ENCODE peak calls at places on chromosomes 2 and 18, in four cellular contexts. One of them, this sample, is unnamed.

GRCh38 chr2:44362207-44363015 is 664 bp downstream of the CAMKMT start:
- DNase-seq in K562: peak
- DNase-seq in HEK293T: peak
- DNase-seq in HepG2: peak
- DNase-seq in this sample: peak

GRCh38 chr2:170502400-170503135 is 212.6 kb upstream of the SP5 start:
- DNase-seq in K562: no peak
- DNase-seq in HEK293T: no peak
- DNase-seq in HepG2: no peak
- DNase-seq in this sample: no peak

GRCh38 chr2:45283764-45284620 is 274.7 kb upstream of the SIX2 start:
- DNase-seq in K562: no peak
- DNase-seq in HEK293T: peak
- DNase-seq in HepG2: no peak
- DNase-seq in this sample: no peak

GRCh38 chr2:37389984-37390765 is 45.7 kb downstream of the QPCT start:
- DNase-seq in K562: peak
- DNase-seq in HEK293T: no peak
- DNase-seq in HepG2: peak
- DNase-seq in this sample: no peak

GRCh38 chr18:11159844-11160243 is 10.5 kb upstream of the PIEZO2 start:
- DNase-seq in K562: no peak
- DNase-seq in HEK293T: no peak
- DNase-seq in HepG2: no peak
- DNase-seq in this sample: no peak

GRCh38 chr2:73970850-73971471 is 13.7 kb upstream of the TET3 start:
- DNase-seq in K562: peak
- DNase-seq in HEK293T: no peak
- DNase-seq in HepG2: peak
- DNase-seq in this sample: peak

GRCh38 chr2:85501244-85501643 is 37.7 kb upstream of the MAT2A start:
- DNase-seq in K562: peak
- DNase-seq in HEK293T: no peak
- DNase-seq in HepG2: peak
- DNase-seq in this sample: peak

GRCh38 chr18:39751161-39751560 is 2185.6 kb upstream of the CELF4 start:
- DNase-seq in K562: no peak
- DNase-seq in HEK293T: no peak
- DNase-seq in HepG2: no peak
- DNase-seq in this sample: no peak

GRCh38 chr18:24535831-24536230 is 75.4 kb downstream of the HRH4 start:
- DNase-seq in K562: no peak
- DNase-seq in HEK293T: no peak
- DNase-seq in HepG2: no peak
- DNase-seq in this sample: no peak

GRCh38 chr2:54149623-54150501 is 34.4 kb downstream of the ACYP2 start:
- DNase-seq in K562: no peak
- DNase-seq in HEK293T: no peak
- DNase-seq in HepG2: no peak
- DNase-seq in this sample: no peak

GRCh38 chr18:56026505-56026904 is 438.5 kb upstream of the TCF4 start:
- DNase-seq in K562: no peak
- DNase-seq in HEK293T: no peak
- DNase-seq in HepG2: no peak
- DNase-seq in this sample: no peak

DNA sequence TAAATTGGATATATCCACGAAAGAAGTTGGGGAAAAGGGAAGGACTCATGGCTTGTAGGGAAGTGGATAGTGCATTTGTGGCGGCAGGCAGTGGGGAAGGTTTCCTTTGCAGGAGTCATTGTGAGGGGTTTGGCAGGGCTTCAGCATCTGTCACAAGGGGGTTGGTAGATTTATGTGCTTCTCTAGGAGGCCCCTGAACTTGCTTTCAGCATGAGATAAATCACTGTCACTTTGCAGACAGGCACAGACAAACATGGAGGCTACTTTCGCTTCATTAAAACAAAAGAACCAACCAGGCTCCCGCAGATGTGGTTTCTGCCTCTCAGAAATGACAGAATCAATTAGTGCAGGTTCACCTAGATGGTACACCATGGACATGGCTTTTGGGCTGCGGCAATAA is 340.7 kb downstream of the TGIF1 start:
- DNase-seq in K562: no peak
- DNase-seq in HEK293T: no peak
- DNase-seq in HepG2: no peak
- DNase-seq in this sample: no peak
- TF ChIP-seq ELF4 in K562: no peak
- TF ChIP-seq ELF4 in HEK293T: no peak
- TF ChIP-seq ELF4 in HepG2: no peak
- TF ChIP-seq ELF4 in this sample: no peak

GRCh38 chr2:234395801-234396478 is 100.9 kb downstream of the ARL4C start:
- DNase-seq in K562: no peak
- DNase-seq in HEK293T: no peak
- DNase-seq in HepG2: no peak
- DNase-seq in this sample: no peak
- TF ChIP-seq ELF4 in K562: no peak
- TF ChIP-seq ELF4 in HEK293T: no peak
- TF ChIP-seq ELF4 in HepG2: no peak
- TF ChIP-seq ELF4 in this sample: no peak

GRCh38 chr2:71784734-71785549 is 331.6 kb downstream of the DYSF start:
- DNase-seq in K562: no peak
- DNase-seq in HEK293T: no peak
- DNase-seq in HepG2: peak
- DNase-seq in this sample: no peak
- TF ChIP-seq ELF4 in K562: no peak
- TF ChIP-seq ELF4 in HEK293T: no peak
- TF ChIP-seq ELF4 in HepG2: no peak
- TF ChIP-seq ELF4 in this sample: no peak

DNA sequence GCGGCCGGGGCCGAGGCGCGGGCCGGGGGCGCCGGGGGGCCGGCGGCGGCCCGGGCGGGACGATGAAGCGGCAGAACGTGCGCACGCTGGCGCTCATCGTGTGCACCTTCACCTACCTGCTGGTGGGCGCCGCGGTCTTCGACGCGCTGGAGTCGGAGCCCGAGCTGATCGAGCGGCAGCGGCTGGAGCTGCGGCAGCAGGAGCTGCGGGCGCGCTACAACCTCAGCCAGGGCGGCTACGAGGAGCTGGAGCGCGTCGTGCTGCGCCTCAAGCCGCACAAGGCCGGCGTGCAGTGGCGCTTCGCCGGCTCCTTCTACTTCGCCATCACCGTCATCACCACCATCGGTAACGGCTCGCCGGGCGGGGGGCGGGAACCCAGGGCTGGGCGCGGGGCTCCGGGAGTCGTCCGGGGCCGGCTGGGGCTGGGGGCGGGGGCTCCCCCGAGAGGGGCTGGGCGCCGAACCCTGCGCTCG is 328 bp downstream of the KCNK3 start:
- DNase-seq in K562: no peak
- DNase-seq in HEK293T: peak
- DNase-seq in HepG2: no peak
- DNase-seq in this sample: peak
- TF ChIP-seq ELF4 in K562: no peak
- TF ChIP-seq ELF4 in HEK293T: no peak
- TF ChIP-seq ELF4 in HepG2: no peak
- TF ChIP-seq ELF4 in this sample: no peak

GRCh38 chr2:174492963-174493431 is 6.2 kb upstream of the GPR155 start:
- DNase-seq in K562: no peak
- DNase-seq in HEK293T: no peak
- DNase-seq in HepG2: no peak
- DNase-seq in this sample: no peak
- TF ChIP-seq ELF4 in K562: no peak
- TF ChIP-seq ELF4 in HEK293T: no peak
- TF ChIP-seq ELF4 in HepG2: no peak
- TF ChIP-seq ELF4 in this sample: no peak

GRCh38 chr2:9629222-9630000 is 1.4 kb downstream of the YWHAQ start:
- DNase-seq in K562: no peak
- DNase-seq in HEK293T: no peak
- DNase-seq in HepG2: no peak
- DNase-seq in this sample: no peak
- TF ChIP-seq ELF4 in K562: no peak
- TF ChIP-seq ELF4 in HEK293T: no peak
- TF ChIP-seq ELF4 in HepG2: no peak
- TF ChIP-seq ELF4 in this sample: no peak

DNA sequence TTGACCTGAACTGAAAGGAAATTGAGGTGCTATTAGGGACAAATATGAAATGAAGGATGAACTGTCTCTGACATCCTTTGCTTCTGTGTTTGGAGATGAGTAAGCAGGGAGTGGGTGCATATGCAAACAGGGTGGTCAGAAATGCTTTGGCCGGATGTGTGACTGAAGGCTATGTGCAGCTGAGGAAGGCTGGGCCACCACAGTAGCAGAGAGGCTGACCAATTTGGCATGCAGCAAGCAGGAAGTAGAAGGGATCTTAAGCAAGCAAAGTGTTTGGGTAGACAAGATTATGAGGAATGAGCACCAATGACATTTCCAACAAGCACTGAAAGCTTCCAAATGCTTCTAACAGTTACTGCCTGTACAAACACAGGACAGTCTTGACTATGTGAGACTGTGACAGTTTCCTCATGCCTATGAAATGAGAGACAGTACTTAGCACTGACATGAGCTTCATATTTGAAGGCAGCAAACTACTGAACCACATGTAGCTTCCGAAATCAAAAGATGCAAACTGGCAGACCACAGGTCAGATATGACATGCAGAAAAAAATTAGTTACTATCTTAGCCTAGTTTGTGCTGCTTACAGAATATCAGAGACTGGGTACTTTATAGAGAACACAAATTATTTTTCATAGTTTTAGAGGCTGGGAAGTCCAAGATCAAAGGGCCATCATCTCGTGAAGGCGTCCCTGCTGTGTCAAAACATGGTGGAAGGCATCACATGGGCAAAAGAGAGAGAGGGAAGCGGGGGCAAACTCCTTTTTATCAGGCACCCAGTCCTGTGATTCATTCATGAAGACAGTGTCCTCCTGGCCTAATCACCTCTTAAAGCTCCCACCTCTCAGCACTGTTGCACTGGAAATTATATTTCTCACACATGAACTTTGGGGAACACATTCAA is 3.2 kb upstream of the ACTR3 start:
- DNase-seq in K562: no peak
- DNase-seq in HEK293T: no peak
- DNase-seq in HepG2: peak
- DNase-seq in this sample: no peak
- TF ChIP-seq ELF4 in K562: no peak
- TF ChIP-seq ELF4 in HEK293T: no peak
- TF ChIP-seq ELF4 in HepG2: no peak
- TF ChIP-seq ELF4 in this sample: no peak